ENCODE peak calls at places on chromosomes 11 and 22, in seven cellular contexts. W is NAMALWA; M is osteoblast; Q is amniotic stem cell; J is A549; L is NCI-H1930; E is stimulated activated naive B cell treated with anti-CD40 and anti-IgM and Interleukin-4, amounts not matched to agents 10 μg/mL and 1 μg/mL and 100 μg/mL, for 72 hours. P is an unnamed sample.
A peak's percentile ranks its signal among the peaks of the same experiment; 100 is the strongest.

GRCh38 chr11:93020248-93021088 is 51.0 kb downstream of the MTNR1B start:
- DNase-seq in W (no peak), M (peak; percentile 60), Q (no peak), J (peak; percentile 18), L (no peak), E (no peak), P (no peak)

GRCh38 chr11:63536669-63537292 is at the start of gene PLAAT4:
- DNase-seq in W (peak; percentile 58), M (peak; percentile 85), Q (no peak), J (no peak), L (no peak), E (no peak), P (peak; percentile 29)

GRCh38 chr11:117826360-117826635 is 1.8 kb upstream of the FXYD2 start:
- DNase-seq in W (no peak), M (peak; percentile 65), Q (no peak), J (no peak), L (no peak), E (no peak), P (no peak)

GRCh38 chr11:95835351-95835750 is 45.1 kb downstream of the CEP57 start:
- DNase-seq in W (no peak), M (peak; percentile 74), Q (no peak), J (no peak), L (no peak), E (no peak), P (peak; percentile 73)

GRCh38 chr11:128490092-128490491 is 97.3 kb downstream of the ETS1 start:
- DNase-seq in W (no peak), M (no peak), Q (no peak), J (no peak), L (no peak), E (no peak), P (no peak)

GRCh38 chr22:22125028-22125578 is 119.5 kb upstream of the VPREB1 start:
- DNase-seq in W (no peak), M (no peak), Q (no peak), J (no peak), L (no peak), E (no peak), P (no peak)

GRCh38 chr22:24416611-24417010 is 10.8 kb upstream of the ADORA2A start:
- DNase-seq in W (no peak), M (peak; percentile 51), Q (no peak), J (no peak), L (no peak), E (no peak), P (no peak)

GRCh38 chr11:120186799-120187591 is 23.8 kb upstream of the OAF start:
- DNase-seq in W (no peak), M (peak; percentile 55), Q (no peak), J (no peak), L (no peak), E (peak; percentile 38), P (peak; percentile 37)